ENCODE peak calls at places on chromosomes 12 and 14, in eight cellular contexts. X, H, V, M, G, C, B and Z are unnamed samples.

GRCh38 chr12:98352218-98352811 is 163.1 kb upstream of the TMPO start:
- DNase-seq in M (no peak), H (peak; percentile 94), X (peak; percentile 62), B (no peak), G (peak; percentile 85), C (no peak), V (no peak), Z (peak; percentile 84)

GRCh38 chr14:58593977-58594376 is 43.8 kb upstream of the DACT1 start:
- DNase-seq in C (no peak), G (no peak), V (no peak), B (no peak), H (no peak), X (no peak), M (no peak), Z (no peak)

GRCh38 chr14:104481323-104481722 is 98.2 kb upstream of the C14orf180 start:
- DNase-seq in C (no peak), V (no peak), B (no peak), H (no peak), X (no peak), G (no peak), M (no peak), Z (no peak)

GRCh38 chr14:50943943-50944646 is at the start of gene PYGL:
- DNase-seq in B (peak; percentile 65), M (peak; percentile 89), H (peak; percentile 78), G (peak; percentile 77), X (peak; percentile 60), V (peak; percentile 50), C (peak; percentile 81), Z (peak; percentile 57)

GRCh38 chr12:107317751-107318553 is 224.6 kb upstream of the CRY1 start:
- DNase-seq in H (peak; percentile 72), X (peak; percentile 75), V (no peak), M (peak; percentile 97), G (peak; percentile 91), C (peak; percentile 96), B (peak; percentile 90), Z (peak; percentile 81)

GRCh38 chr14:60657609-60657983 is 8.3 kb upstream of the SIX1 start:
- DNase-seq in X (no peak), H (no peak), V (peak; percentile 51), B (peak; percentile 21), C (peak; percentile 46), M (peak; percentile 69), G (no peak), Z (no peak)

GRCh38 chr12:110354172-110354780 is 49.2 kb downstream of the ANAPC7 start:
- DNase-seq in C (no peak), B (no peak), M (no peak), X (no peak), G (no peak), H (no peak), V (no peak), Z (peak; percentile 95)

GRCh38 chr14:72553656-72554055 is 340.2 kb downstream of the DPF3 start:
- DNase-seq in C (no peak), V (no peak), M (no peak), H (no peak), B (no peak), G (no peak), X (no peak), Z (no peak)

GRCh38 chr12:131721548-131721947 is 10.7 kb downstream of the SFSWAP start:
- DNase-seq in X (no peak), H (no peak), C (no peak), B (no peak), V (no peak), M (no peak), G (no peak), Z (no peak)

GRCh38 chr14:64934338-64934939 is 8.1 kb downstream of the GPX2 start:
- DNase-seq in B (no peak), M (no peak), H (no peak), X (no peak), C (no peak), V (no peak), G (no peak), Z (no peak)

GRCh38 chr12:51932218-51933076 is 19.1 kb upstream of the ACVR1B start:
- DNase-seq in M (no peak), B (no peak), G (no peak), H (no peak), V (no peak), X (no peak), C (no peak), Z (no peak)

GRCh38 chr12:2739069-2739468 is 55.7 kb upstream of the FKBP4 start:
- DNase-seq in X (no peak), C (no peak), H (no peak), G (no peak), V (no peak), B (no peak), M (no peak), Z (no peak)

GRCh38 chr12:69661386-69661785 is 37.7 kb downstream of the BEST3 start:
- DNase-seq in X (no peak), M (no peak), C (no peak), G (no peak), B (no peak), V (no peak), H (no peak), Z (no peak)

GRCh38 chr12:69658203-69658602 is 40.9 kb downstream of the BEST3 start:
- DNase-seq in G (no peak), X (no peak), H (no peak), V (no peak), C (no peak), M (no peak), B (no peak), Z (no peak)

GRCh38 chr12:69655616-69656336 is 43.3 kb downstream of the BEST3 start:
- DNase-seq in G (peak; percentile 39), X (peak; percentile 77), H (peak; percentile 81), C (no peak), V (no peak), M (no peak), B (no peak), Z (peak; percentile 32)

GRCh38 chr12:69660164-69660863 is 38.8 kb downstream of the BEST3 start:
- DNase-seq in C (no peak), M (no peak), B (no peak), H (no peak), G (no peak), V (no peak), X (no peak), Z (no peak)

DNA sequence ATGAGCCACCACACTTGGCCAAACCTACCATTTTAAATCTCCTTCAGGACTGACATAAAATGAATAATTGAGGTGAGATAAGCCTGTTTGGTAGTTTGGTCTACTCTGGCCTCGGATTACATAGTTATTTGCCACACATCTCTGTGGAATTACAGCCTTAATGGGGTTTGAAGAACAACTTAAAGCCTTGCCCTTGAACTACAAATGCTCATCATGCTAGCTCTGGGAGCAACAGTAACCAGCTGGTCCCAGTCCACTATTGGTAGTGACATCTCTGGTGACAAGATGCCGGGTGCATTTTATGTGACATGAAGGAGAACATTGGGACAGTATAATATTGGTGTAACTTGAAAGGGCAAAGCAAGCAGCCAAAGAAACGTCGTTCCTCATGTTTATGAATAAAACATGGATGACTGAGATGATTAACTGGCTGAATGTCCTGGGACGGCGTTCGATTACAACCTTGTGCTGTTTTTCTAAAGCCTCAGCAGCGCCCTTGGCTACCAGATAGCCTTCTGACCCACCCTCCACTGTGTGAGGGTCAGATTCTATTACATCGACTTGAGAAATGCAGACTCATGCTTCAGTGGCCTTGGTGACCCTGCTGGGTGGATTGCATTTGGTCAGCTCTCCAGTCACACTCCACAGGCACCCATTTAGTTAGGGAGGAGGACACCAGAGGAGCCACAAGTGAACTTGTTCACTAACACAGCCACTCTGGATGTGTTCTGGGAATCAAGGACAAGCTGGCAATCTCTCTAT is 41.5 kb downstream of the BEST3 start:
- DNase-seq in M (no peak), B (no peak), V (no peak), X (peak; percentile 75), C (no peak), G (peak; percentile 26), H (peak; percentile 29), Z (no peak)
- H3K4me2 ChIP-seq in M (no peak overlapping the region), B (no peak overlapping the region), V (no peak overlapping the region), X (no peak overlapping the region), C (no peak overlapping the region), G (no peak overlapping the region), H (no peak overlapping the region), Z (no peak overlapping the region)

DNA sequence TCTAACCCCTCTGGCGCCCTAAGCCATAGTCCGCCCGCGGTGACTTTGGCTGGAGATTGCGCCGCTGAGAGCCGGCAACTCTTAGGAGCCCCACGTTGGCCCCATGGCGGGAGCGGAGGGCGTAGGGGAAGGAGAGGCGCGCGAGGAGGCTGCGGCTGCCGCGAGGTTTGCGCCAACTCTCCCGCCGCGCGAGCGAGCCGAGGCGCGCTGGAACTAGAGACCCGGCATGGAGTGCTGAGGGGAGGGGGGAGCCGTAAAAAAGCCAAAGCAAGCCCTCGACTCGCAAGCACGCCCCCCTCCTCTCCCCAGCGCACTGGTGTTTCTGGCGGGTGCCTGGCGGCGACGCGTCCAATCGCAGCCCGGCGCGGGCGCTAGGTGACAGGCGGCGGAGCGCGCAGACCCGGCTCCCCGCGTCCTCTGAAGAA is at the start of gene SYT10:
- DNase-seq in G (no peak), M (peak; percentile 89), C (peak; percentile 87), V (no peak), H (peak; percentile 33), B (peak; percentile 69), X (no peak), Z (peak; percentile 12)
- H3K4me2 ChIP-seq in G (peak within 1 kb of the TSS; percentile 63), M (peak within 1 kb of the TSS; percentile 92), C (peak within 1 kb of the TSS; percentile 58), V (no peak within 1 kb of the TSS), H (peak within 1 kb of the TSS; percentile 100), B (peak within 1 kb of the TSS; percentile 86), X (peak within 1 kb of the TSS; percentile 87), Z (peak within 1 kb of the TSS; percentile 81)

GRCh38 chr12:26240329-26240815 is 45.0 kb downstream of the SSPN start:
- DNase-seq in C (no peak), M (no peak), G (no peak), V (no peak), B (no peak), H (no peak), X (no peak), Z (no peak)
- H3K4me2 ChIP-seq in C (no peak overlapping the region), M (no peak overlapping the region), G (no peak overlapping the region), V (no peak overlapping the region), B (no peak overlapping the region), H (no peak overlapping the region), X (no peak overlapping the region), Z (no peak overlapping the region)

GRCh38 chr12:96048392-96048969 is 13.1 kb upstream of the LTA4H start:
- DNase-seq in H (peak; percentile 41), V (no peak), C (no peak), G (peak; percentile 37), X (no peak), M (no peak), B (no peak), Z (peak; percentile 82)
- H3K4me2 ChIP-seq in H (no peak overlapping the region), V (no peak overlapping the region), C (no peak overlapping the region), G (peak overlapping the region; percentile 68), X (no peak overlapping the region), M (no peak overlapping the region), B (no peak overlapping the region), Z (peak overlapping the region; percentile 52)

DNA sequence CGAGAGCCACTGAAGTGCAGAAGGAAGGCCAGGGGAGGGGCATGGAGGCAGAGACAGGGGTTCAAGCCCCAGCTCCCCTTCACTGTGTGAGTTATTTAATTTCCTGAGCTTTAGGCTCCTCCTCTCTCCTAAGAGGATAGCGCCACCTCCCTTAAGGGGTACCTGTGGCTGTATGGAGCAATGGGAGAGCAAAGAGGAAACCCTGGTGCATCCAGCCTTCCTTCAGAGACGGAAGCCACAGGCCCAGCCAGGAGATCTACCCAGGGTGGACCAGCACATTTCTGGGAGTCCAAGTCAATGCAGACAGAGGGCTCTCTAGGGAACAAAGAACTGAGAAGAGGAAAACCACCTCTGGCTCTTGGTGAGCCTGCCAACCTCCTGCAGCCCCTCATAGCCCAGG is 90.3 kb downstream of the ZFP36L1 start:
- DNase-seq in M (no peak), C (no peak), H (no peak), X (no peak), B (no peak), G (no peak), V (no peak), Z (no peak)
- H3K4me2 ChIP-seq in M (no peak overlapping the region), C (no peak overlapping the region), H (no peak overlapping the region), X (no peak overlapping the region), B (no peak overlapping the region), G (peak overlapping the region; percentile 35), V (no peak overlapping the region), Z (no peak overlapping the region)

GRCh38 chr14:77241955-77242354 is 29.1 kb downstream of the NGB start:
- DNase-seq in G (no peak), V (no peak), M (no peak), C (no peak), X (no peak), B (no peak), H (no peak), Z (no peak)
- H3K4me2 ChIP-seq in G (no peak overlapping the region), V (no peak overlapping the region), M (no peak overlapping the region), C (no peak overlapping the region), X (no peak overlapping the region), B (no peak overlapping the region), H (no peak overlapping the region), Z (no peak overlapping the region)